ENCODE peak calls at places on chromosomes 7 and 10, in five cellular contexts. F is NCI-H1092; X is cardiac muscle cell; A is stimulated activated CD4-positive, alpha-beta T cell treated with anti-CD3 and anti-CD28 coated beads, Interleukin-12 subunit alpha, Interleukin-12 subunit beta, amount 100 ng/mL, for 4 hours; C is activated CD8-positive, alpha-beta memory T cell treated with anti-CD3 and anti-CD28 coated beads for 24 hours. D is an unnamed sample.

GRCh38 chr10:48444861-48445841 is 138.7 kb downstream of the MAPK8 start:
- DNase-seq in F (peak), X (no peak), A (no peak), C (no peak), D (no peak)

GRCh38 chr10:34407227-34407626 is 407.9 kb downstream of the PARD3 start:
- DNase-seq in F (no peak), X (peak), A (no peak), C (no peak), D (no peak)

GRCh38 chr10:45241865-45242518 is 73.4 kb downstream of the OR13A1 start:
- DNase-seq in F (no peak), X (peak), A (no peak), C (no peak), D (peak)

GRCh38 chr10:110919349-110919931 is at the start of gene SHOC2:
- DNase-seq in F (peak), X (no peak), A (peak), C (peak), D (no peak)

GRCh38 chr10:101152316-101152715 is 21.2 kb downstream of the TLX1 start:
- DNase-seq in F (no peak), X (no peak), A (no peak), C (no peak), D (no peak)

GRCh38 chr7:15461576-15461975 is 100.2 kb downstream of the AGMO start:
- DNase-seq in F (no peak), X (peak), A (no peak), C (no peak), D (no peak)

GRCh38 chr7:30888783-30889182 is 22.9 kb upstream of the AQP1 start:
- DNase-seq in F (no peak), X (peak), A (no peak), C (no peak), D (no peak)

GRCh38 chr10:124647421-124648130 is 96.6 kb downstream of the FAM53B start:
- DNase-seq in F (no peak), X (peak), A (peak), C (no peak), D (peak)

GRCh38 chr10:62861507-62861906 is 45.3 kb upstream of the EGR2 start:
- DNase-seq in F (no peak), X (peak), A (no peak), C (no peak), D (no peak)

GRCh38 chr7:106757846-106758245 is 96.9 kb upstream of the CCDC71L start:
- DNase-seq in F (peak), X (peak), A (no peak), C (no peak), D (no peak)

GRCh38 chr7:27122075-27122910 is 8.3 kb downstream of the HOXA4 start:
- DNase-seq in F (no peak), X (no peak), A (no peak), C (no peak), D (no peak)

GRCh38 chr7:134113655-134114054 is 13.5 kb upstream of the LRGUK start:
- DNase-seq in F (no peak), X (no peak), A (no peak), C (no peak), D (no peak)

GRCh38 chr10:111504376-111504775 is 427.5 kb downstream of the ADRA2A start:
- DNase-seq in F (no peak), X (no peak), A (no peak), C (no peak), D (no peak)

GRCh38 chr7:30829476-30829875 is 58.3 kb downstream of the MINDY4 start:
- DNase-seq in F (no peak), X (no peak), A (no peak), C (no peak), D (no peak)

GRCh38 chr7:64625114-64626082 is 40.5 kb upstream of the ZNF107 start:
- DNase-seq in F (no peak), X (no peak), A (no peak), C (no peak), D (peak)

GRCh38 chr7:99864041-99864440 is 12.8 kb downstream of the OR2AE1 start:
- DNase-seq in F (no peak), X (no peak), A (no peak), C (no peak), D (peak)

D was measured in OCI-M1.